ENCODE peak calls at places on chromosomes 12 and 14, in eight cellular contexts. O is COLO829, S is OCI-LY7, R is MV-4-11, F is HEK293T, U is substantia nigra, B is cardiac fibroblast, Y is WERI-Rb-1. N is an unnamed sample.

GRCh38 chr12:30278401-30278800 is 417.3 kb downstream of the IPO8 start:
- DNase-seq in O (no peak), S (no peak), R (no peak), F (no peak), U (no peak), B (no peak), Y (no peak), N (no peak)

GRCh38 chr12:58268080-58268479 is 326.7 kb downstream of the ATP23 start:
- DNase-seq in O (no peak), S (no peak), R (no peak), F (no peak), U (no peak), B (peak), Y (no peak), N (no peak)

GRCh38 chr12:79162948-79163347 is 298.4 kb downstream of the SYT1 start:
- DNase-seq in O (no peak), S (no peak), R (no peak), F (no peak), U (no peak), B (no peak), Y (no peak), N (no peak)

GRCh38 chr12:104243551-104243950 is 28.0 kb downstream of the TXNRD1 start:
- DNase-seq in O (no peak), S (no peak), R (no peak), F (no peak), U (no peak), B (no peak), Y (no peak), N (no peak)

GRCh38 chr14:42980419-42980818 is 1373.7 kb downstream of the LRFN5 start:
- DNase-seq in O (no peak), S (no peak), R (no peak), F (no peak), U (no peak), B (no peak), Y (no peak), N (no peak)

GRCh38 chr12:52096332-52097044 is 17.0 kb downstream of the SMIM41 start:
- DNase-seq in O (no peak), S (no peak), R (no peak), F (no peak), U (no peak), B (no peak), Y (no peak), N (no peak)

GRCh38 chr12:95548056-95548538 is 3.2 kb downstream of the USP44 start:
- DNase-seq in O (no peak), S (peak), R (no peak), F (peak), U (no peak), B (no peak), Y (peak), N (no peak)

GRCh38 chr12:111437816-111438454 is 32.2 kb downstream of the SH2B3 start:
- DNase-seq in O (no peak), S (no peak), R (peak), F (no peak), U (no peak), B (peak), Y (no peak), N (peak)

GRCh38 chr14:31971612-31972011 is 105.5 kb upstream of the ARHGAP5 start:
- DNase-seq in O (no peak), S (no peak), R (no peak), F (no peak), U (no peak), B (no peak), Y (no peak), N (no peak)

GRCh38 chr14:43778956-43779639 is 728.0 kb downstream of the FSCB start:
- DNase-seq in O (peak), S (no peak), R (no peak), F (no peak), U (no peak), B (no peak), Y (no peak), N (no peak)

GRCh38 chr12:79618848-79619404 is 71.8 kb downstream of the PAWR start:
- DNase-seq in O (no peak), S (no peak), R (no peak), F (no peak), U (no peak), B (no peak), Y (no peak), N (no peak)

GRCh38 chr12:29858270-29858786 is 74.6 kb upstream of the TMTC1 start:
- DNase-seq in O (no peak), S (no peak), R (no peak), F (no peak), U (no peak), B (no peak), Y (no peak), N (no peak)

GRCh38 chr12:79300199-79300568 is 390.6 kb downstream of the PAWR start:
- DNase-seq in O (no peak), S (no peak), R (no peak), F (no peak), U (no peak), B (peak), Y (no peak), N (no peak)